ENCODE peak calls at places on chromosomes 5 and 9, in nine cellular contexts. T is tibial artery; K is GM23338; H is transverse colon; E is prostate gland; X is mucosa of descending colon; M is mammary epithelial cell; Y is PC-3; G is CD8-positive, alpha-beta T cell. O is an unnamed sample. For H3K4me1, the result is how much of the 10 kb centered on the place peaks cover.

GRCh38 chr5:80408976-80409926 is 1.4 kb downstream of the ZFYVE16 start:
- DNase-seq in M (peak), T (no peak), X (no peak), K (peak), E (no peak), G (no peak), Y (no peak), H (no peak), O (no peak)

GRCh38 chr5:172451771-172452197 is 2.5 kb downstream of the SH3PXD2B start:
- DNase-seq in E (no peak), H (peak), M (peak), X (no peak), K (peak), G (no peak), T (peak), Y (peak), O (no peak)

GRCh38 chr9:107358867-107359440 is 75.9 kb downstream of the RAD23B start:
- DNase-seq in M (no peak), X (no peak), H (no peak), Y (no peak), T (no peak), E (no peak), G (no peak), K (no peak), O (no peak)

GRCh38 chr5:82622205-82622604 is 344.1 kb upstream of the RPS23 start:
- DNase-seq in T (no peak), X (no peak), Y (no peak), K (no peak), H (no peak), E (no peak), M (no peak), G (no peak), O (no peak)

GRCh38 chr5:83931969-83932368 is 211.3 kb upstream of the HAPLN1 start:
- DNase-seq in K (no peak), Y (no peak), E (no peak), X (no peak), M (no peak), H (no peak), T (no peak), G (no peak), O (no peak)

GRCh38 chr9:76431601-76432000 is 27.4 kb upstream of the GCNT1 start:
- DNase-seq in M (no peak), X (no peak), K (peak), H (no peak), E (no peak), G (no peak), T (no peak), Y (no peak), O (no peak)

GRCh38 chr9:126637002-126637849 is 23.5 kb downstream of the LMX1B start:
- DNase-seq in M (peak), X (no peak), T (no peak), Y (no peak), H (no peak), K (no peak), E (no peak), G (peak), O (no peak)

GRCh38 chr9:126880226-126880946 is 19.9 kb downstream of the ZBTB34 start:
- DNase-seq in Y (no peak), E (no peak), X (no peak), K (no peak), T (no peak), M (no peak), G (no peak), H (no peak), O (no peak)

GRCh38 chr9:113993838-113994540 is 84.1 kb downstream of the AMBP start:
- DNase-seq in H (peak), K (no peak), Y (peak), T (peak), X (peak), M (peak), G (no peak), E (peak), O (peak)

GRCh38 chr5:168843277-168843997 is 264.3 kb upstream of the PANK3 start:
- DNase-seq in Y (no peak), E (no peak), K (no peak), H (no peak), X (no peak), T (no peak), M (no peak), G (no peak), O (no peak)

GRCh38 chr9:82031538-82032280 is 43.1 kb downstream of the SPATA31D1 start:
- DNase-seq in X (no peak), T (no peak), E (peak), M (peak), G (no peak), K (no peak), H (no peak), Y (peak), O (no peak)

GRCh38 chr5:1111727-1112289 is at the start of gene SLC12A7:
- DNase-seq in H (peak), T (no peak), K (peak), X (peak), Y (peak), E (peak), M (peak), G (no peak), O (peak)

GRCh38 chr5:107467137-107467932 is 203.4 kb downstream of the EFNA5 start:
- DNase-seq in H (peak), M (no peak), E (no peak), Y (no peak), T (no peak), X (peak), K (no peak), G (no peak), O (peak)

GRCh38 chr5:168114444-168115017 is 176.9 kb upstream of the WWC1 start:
- DNase-seq in M (peak), Y (peak), K (peak), E (no peak), H (peak), T (no peak), G (no peak), X (peak), O (peak)

GRCh38 chr5:37715361-37715760 is 124.5 kb downstream of the GDNF start:
- DNase-seq in H (no peak), Y (peak), T (no peak), M (no peak), K (no peak), G (no peak), X (no peak), E (no peak), O (no peak)

GRCh38 chr5:127647361-127647958 is 1.4 kb upstream of the CTXN3 start:
- DNase-seq in M (peak), G (no peak), Y (no peak), H (no peak), T (no peak), K (no peak), E (no peak), X (no peak), O (no peak)

GRCh38 chr5:154467655-154468354 is 10.2 kb downstream of the HAND1 start:
- DNase-seq in Y (peak), E (peak), K (peak), M (peak), X (peak), H (peak), G (peak), T (peak), O (peak)

GRCh38 chr9:111979561-111979960 is 82.9 kb downstream of the UGCG start:
- DNase-seq in Y (peak), G (no peak), E (no peak), M (no peak), K (peak), X (no peak), H (no peak), T (peak), O (no peak)

GRCh38 chr5:125151150-125151932 is 404.9 kb upstream of the ZNF608 start:
- DNase-seq in E (no peak), X (no peak), M (no peak), K (no peak), T (no peak), G (no peak), Y (no peak), H (no peak), O (no peak)

GRCh38 chr5:155727512-155728145 is 599.3 kb upstream of the SGCD start:
- DNase-seq in H (no peak), M (peak), X (no peak), G (no peak), K (peak), T (no peak), Y (no peak), E (no peak), O (no peak)

GRCh38 chr5:671459-672328 is 21.5 kb downstream of the TPPP start:
- DNase-seq in H (peak), G (peak), E (peak), X (peak), Y (peak), M (peak), T (peak), K (peak), O (peak)

GRCh38 chr5:116626272-116626723 is 51.7 kb upstream of the SEMA6A start:
- DNase-seq in X (peak), M (peak), E (no peak), G (no peak), Y (no peak), H (peak), T (peak), K (no peak), O (peak)

GRCh38 chr9:96453625-96454024 is 3.7 kb downstream of the HABP4 start:
- DNase-seq in M (peak), E (peak), X (no peak), H (no peak), T (no peak), G (no peak), K (peak), Y (peak), O (no peak)

GRCh38 chr5:137320056-137321045 is 178.8 kb downstream of the SPOCK1 start:
- DNase-seq in T (no peak), G (no peak), Y (peak), H (no peak), X (no peak), K (peak), E (peak), M (peak), O (peak)

GRCh38 chr5:90421136-90421535 is 11.6 kb upstream of the CETN3 start:
- DNase-seq in X (no peak), Y (peak), M (no peak), T (no peak), K (peak), H (peak), G (no peak), E (no peak), O (no peak)

GRCh38 chr5:154773314-154773713 is 18.1 kb downstream of the LARP1 start:
- DNase-seq in T (no peak), Y (no peak), G (no peak), H (no peak), K (no peak), M (no peak), E (no peak), X (no peak), O (no peak)

GRCh38 chr5:65861830-65862241 is 64.5 kb upstream of the ERBIN start:
- DNase-seq in M (peak), H (no peak), E (no peak), Y (peak), T (no peak), K (no peak), X (no peak), G (no peak), O (no peak)

GRCh38 chr5:14743601-14744295 is 79.2 kb downstream of the OTULIN start:
- DNase-seq in G (no peak), H (no peak), E (peak), M (peak), T (no peak), K (no peak), X (no peak), Y (peak), O (no peak)

GRCh38 chr9:127360829-127361228 is 36.1 kb upstream of the SLC2A8 start:
- DNase-seq in E (no peak), K (peak), X (no peak), G (no peak), Y (peak), H (no peak), M (peak), T (no peak), O (no peak)

GRCh38 chr5:65808818-65809217 is 86.8 kb downstream of the NLN start:
- DNase-seq in K (no peak), X (no peak), G (no peak), T (no peak), Y (peak), E (no peak), M (no peak), H (no peak), O (no peak)

GRCh38 chr9:6049798-6050197 is 34.4 kb upstream of the RANBP6 start:
- DNase-seq in E (no peak), H (peak), Y (peak), M (peak), X (no peak), G (no peak), T (no peak), K (peak), O (peak)

GRCh38 chr9:21801683-21802417 is 586 bp upstream of the MTAP start:
- DNase-seq in K (peak), M (peak), H (peak), Y (peak), G (no peak), E (peak), T (peak), X (peak), O (peak)

GRCh38 chr9:96219615-96220257 is 82.2 kb downstream of the HSD17B3 start:
- DNase-seq in K (peak), X (peak), M (peak), G (no peak), Y (no peak), E (no peak), H (peak), T (peak), O (peak)

GRCh38 chr9:121842612-121842978 is 191.2 kb downstream of the DAB2IP start:
- DNase-seq in E (no peak), T (no peak), H (no peak), Y (peak), G (no peak), M (peak), K (no peak), X (no peak), O (no peak)

GRCh38 chr5:151094054-151094858 is 13.4 kb upstream of the TNIP1 start:
- DNase-seq in M (peak), Y (peak), E (no peak), G (no peak), X (peak), T (no peak), K (no peak), H (peak), O (peak)

GRCh38 chr5:137615171-137615775 is 116.1 kb upstream of the SPOCK1 start:
- DNase-seq in H (no peak), Y (no peak), M (no peak), K (no peak), T (no peak), E (no peak), X (no peak), G (no peak), O (no peak)

GRCh38 chr5:142118421-142118686 is 9.8 kb downstream of the NDFIP1 start:
- DNase-seq in T (no peak), E (no peak), G (no peak), X (no peak), M (no peak), Y (no peak), H (no peak), K (no peak), O (no peak)
- H3K4me1 ChIP-seq in T (half or more), E (under half), G (half or more), X (under half), M (under half), Y (under half), H (under half), K (under half), O (under half)

DNA sequence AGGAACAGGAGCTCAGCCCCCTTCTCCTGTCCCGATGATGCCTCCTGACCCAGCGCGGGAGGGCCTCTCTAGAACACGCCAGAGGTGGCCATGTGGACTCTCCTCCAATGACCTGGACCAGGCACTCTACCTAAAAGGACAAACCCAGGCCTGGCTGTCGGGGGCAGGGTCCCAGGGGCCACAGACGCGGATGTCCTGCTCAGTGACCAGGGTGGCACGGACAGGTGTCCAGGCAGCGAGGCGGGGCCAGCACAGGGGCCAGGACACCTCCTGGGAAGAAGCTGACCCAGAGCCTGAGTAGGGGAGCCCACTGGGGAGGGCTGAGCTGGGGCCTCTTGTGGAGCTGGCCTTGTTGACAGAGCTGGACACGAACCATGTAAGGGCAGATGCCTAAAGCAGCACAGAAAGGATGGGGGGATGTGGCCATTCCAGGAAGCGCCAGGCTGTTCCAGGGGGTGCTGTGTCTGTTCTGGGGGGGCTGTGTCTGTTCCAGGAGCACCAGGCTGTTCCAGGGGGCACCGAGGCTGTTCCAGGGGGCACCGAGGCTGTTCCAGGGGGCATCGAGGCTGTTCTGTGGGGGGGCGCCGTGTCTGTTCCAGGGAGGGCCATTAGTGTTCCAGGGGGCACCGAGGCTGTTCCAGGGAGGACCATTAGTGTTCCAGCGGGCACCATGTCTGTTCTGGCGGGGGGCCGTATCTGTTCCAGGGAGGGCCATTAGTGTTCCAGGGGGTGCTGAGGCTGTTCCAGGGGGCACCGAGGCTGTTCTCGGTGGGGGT is 30.5 kb downstream of the EXD3 start:
- DNase-seq in K (no peak), M (no peak), T (no peak), G (no peak), Y (no peak), H (no peak), E (no peak), X (no peak), O (no peak)
- TF ChIP-seq CTCF in K (no peak), M (no peak), T (no peak), G (no peak), Y (no peak), H (no peak), E (no peak), X (no peak), O (no peak)

GRCh38 chr5:178246736-178247135 is 14.1 kb upstream of the PHYKPL start:
- DNase-seq in E (no peak), K (no peak), G (no peak), T (no peak), H (no peak), X (peak), Y (no peak), M (no peak), O (no peak)

GRCh38 chr5:178248750-178249149 is 16.1 kb upstream of the PHYKPL start:
- DNase-seq in X (no peak), H (no peak), E (no peak), T (no peak), K (no peak), M (no peak), Y (no peak), G (no peak), O (no peak)

GRCh38 chr5:178249191-178249989 is 16.8 kb upstream of the PHYKPL start:
- DNase-seq in G (peak), T (no peak), H (no peak), X (no peak), E (no peak), Y (peak), M (peak), K (no peak), O (no peak)

GRCh38 chr5:178245389-178245788 is 12.8 kb upstream of the PHYKPL start:
- DNase-seq in E (no peak), G (no peak), M (no peak), T (no peak), Y (no peak), K (no peak), X (no peak), H (no peak), O (no peak)

DNA sequence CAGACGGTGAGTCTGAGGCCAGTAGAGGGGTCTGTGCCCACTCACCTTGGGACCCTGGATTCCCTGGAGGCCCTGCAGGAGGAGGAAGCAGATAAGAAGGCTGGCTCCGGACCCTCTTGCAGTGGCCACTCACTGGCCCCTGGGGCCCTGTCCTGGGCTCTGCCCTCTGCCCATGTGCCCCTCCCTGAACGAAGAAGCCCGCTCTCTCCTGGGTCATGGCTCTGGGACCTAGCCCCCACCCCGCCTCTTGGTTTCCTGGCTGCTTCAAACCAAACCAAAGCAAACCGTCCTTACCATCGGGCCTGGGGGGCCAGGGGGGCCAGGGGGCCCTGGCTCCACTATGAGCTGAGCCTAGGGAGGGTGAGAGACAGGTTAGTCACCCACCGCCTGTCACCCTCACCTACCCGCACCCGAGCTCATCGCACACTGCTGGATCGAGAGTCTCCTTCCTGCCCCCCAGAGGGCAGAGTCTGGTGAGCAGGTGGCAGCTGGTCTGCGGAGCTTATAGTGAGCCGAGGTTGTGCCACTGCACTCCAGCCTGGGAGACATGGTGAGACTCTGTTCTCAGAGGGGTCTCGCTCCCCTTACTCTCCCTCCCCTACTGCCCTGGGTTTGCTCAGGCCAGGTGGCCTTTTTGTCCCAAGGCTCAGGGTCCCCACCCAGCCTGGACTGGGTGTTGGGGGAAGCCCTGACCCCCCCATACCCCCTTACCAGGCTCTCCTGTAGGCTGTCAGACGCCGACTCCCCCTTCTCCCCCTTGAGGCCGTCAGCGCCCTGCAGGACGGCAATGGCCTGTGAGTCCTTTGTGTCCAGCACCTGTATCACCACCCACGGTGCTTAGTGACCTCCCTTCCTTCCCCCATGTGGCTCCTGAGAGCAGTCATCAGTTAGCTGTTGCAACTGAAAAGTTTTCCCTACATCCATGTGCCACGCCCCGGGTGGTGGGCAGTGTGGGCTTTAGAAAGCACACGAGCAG is 15.2 kb upstream of the PHYKPL start:
- DNase-seq in M (no peak), G (no peak), T (no peak), K (peak), X (peak), H (no peak), Y (no peak), E (no peak), O (no peak)
- H3K4me1 ChIP-seq in M (under half), G (half or more), T (under half), K (under half), X (under half), H (under half), Y (under half), E (under half), O (under half)

GRCh38 chr5:143877196-143877595 is 65.2 kb downstream of the HMHB1 start:
- DNase-seq in H (no peak), K (no peak), X (no peak), T (no peak), M (no peak), Y (no peak), E (no peak), G (no peak), O (no peak)

GRCh38 chr5:143870871-143871632 is 59.1 kb downstream of the HMHB1 start:
- DNase-seq in E (no peak), Y (peak), T (no peak), M (peak), G (no peak), K (peak), X (no peak), H (peak), O (no peak)

GRCh38 chr5:143874312-143874711 is 62.4 kb downstream of the HMHB1 start:
- DNase-seq in T (no peak), Y (no peak), H (no peak), X (no peak), G (no peak), E (no peak), K (no peak), M (no peak), O (no peak)

GRCh38 chr5:143871672-143872071 is 59.7 kb downstream of the HMHB1 start:
- DNase-seq in G (no peak), K (peak), X (no peak), T (no peak), H (no peak), M (no peak), E (no peak), Y (no peak), O (no peak)
- TF ChIP-seq CTCF in G (no peak), K (no peak), X (no peak), T (no peak), H (no peak), M (no peak), E (no peak), Y (no peak), O (no peak)

DNA sequence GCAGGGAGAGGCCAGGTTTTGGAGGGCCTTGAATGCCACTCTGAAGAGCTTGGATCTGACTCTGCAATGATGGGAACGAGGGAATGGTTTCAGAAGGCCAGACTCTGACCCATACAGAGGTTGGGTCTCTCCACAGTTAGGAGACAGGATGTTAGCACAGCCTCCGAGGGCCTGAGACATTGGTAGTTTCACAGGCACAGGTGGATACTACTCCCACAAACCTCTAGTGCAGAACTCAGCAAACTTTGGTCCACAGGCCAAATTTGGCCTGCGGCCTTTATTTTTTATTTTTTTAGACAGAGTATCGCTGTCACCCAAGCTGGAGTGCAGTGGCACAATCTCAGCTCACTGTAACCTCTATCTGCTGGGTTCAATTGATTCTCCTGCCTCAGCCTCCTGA is 2.9 kb downstream of the GNPDA1 start:
- DNase-seq in T (no peak), E (no peak), K (no peak), G (no peak), M (no peak), Y (no peak), X (no peak), H (no peak), O (no peak)
- H3K4me1 ChIP-seq in T (under half), E (under half), K (under half), G (half or more), M (under half), Y (under half), X (under half), H (under half), O (under half)

O was measured in colonic mucosa.